ENCODE peak calls at places on chromosomes 5 and 9, in five cellular contexts. Z is MG63; P is CD4-positive, CD25-positive, alpha-beta regulatory T cell; G is kidney epithelial cell; Y is heart left ventricle. W is an unnamed sample.

GRCh38 chr5:60334281-60334713 is 365.7 kb downstream of the DEPDC1B start:
- DNase-seq in Z (peak), G (peak), Y (no peak), P (no peak), W (peak)

GRCh38 chr5:146365618-146366017 is 27.0 kb downstream of the POU4F3 start:
- DNase-seq in G (no peak), Y (no peak), P (no peak), Z (no peak), W (no peak)

GRCh38 chr5:137566118-137566541 is 67.0 kb upstream of the SPOCK1 start:
- DNase-seq in P (no peak), Y (peak), Z (peak), G (peak), W (no peak)

GRCh38 chr5:39547548-39548154 is 122.9 kb upstream of the DAB2 start:
- DNase-seq in P (peak), G (no peak), Z (no peak), Y (peak), W (no peak)

GRCh38 chr9:6552033-6552737 is 93.3 kb downstream of the GLDC start:
- DNase-seq in Y (no peak), G (no peak), Z (peak), P (no peak), W (no peak)

GRCh38 chr5:117805058-117805457 is 1183.3 kb downstream of the DTWD2 start:
- DNase-seq in Y (no peak), Z (no peak), G (no peak), P (no peak), W (no peak)

GRCh38 chr5:164051745-164052144 is 546.3 kb downstream of the MAT2B start:
- DNase-seq in P (no peak), Z (no peak), G (no peak), Y (no peak), W (no peak)

GRCh38 chr5:30894811-30895210 is 298.7 kb upstream of the CDH6 start:
- DNase-seq in P (no peak), Z (peak), G (peak), Y (no peak), W (no peak)

GRCh38 chr9:36470891-36471290 is 70.8 kb upstream of the RNF38 start:
- DNase-seq in Z (peak), P (peak), Y (peak), G (peak), W (no peak)

GRCh38 chr9:133528887-133529262 is 4.1 kb upstream of the MYMK start:
- DNase-seq in P (no peak), Z (no peak), G (no peak), Y (no peak), W (no peak)

GRCh38 chr5:97874491-97874890 is 691.4 kb upstream of the RIOK2 start:
- DNase-seq in Y (no peak), P (no peak), G (no peak), Z (no peak), W (no peak)

GRCh38 chr5:149886697-149887470 is 57.7 kb downstream of the PDE6A start:
- DNase-seq in P (no peak), Y (no peak), G (no peak), Z (no peak), W (no peak)

GRCh38 chr5:18314192-18314778 is 680.0 kb downstream of the TAF11L14 start:
- DNase-seq in Z (no peak), P (no peak), Y (no peak), G (no peak), W (no peak)

GRCh38 chr9:137454145-137454505 is 5.0 kb downstream of the NSMF start:
- DNase-seq in Y (peak), Z (no peak), P (peak), G (no peak), W (no peak)

GRCh38 chr9:113581865-113582697 is 118.6 kb downstream of the RGS3 start:
- DNase-seq in Z (peak), Y (peak), G (no peak), P (peak), W (no peak)
- H3K4me3 ChIP-seq in Z (no peak), Y (peak), G (no peak), P (peak), W (no peak)

GRCh38 chr5:61402970-61403369 is 70.9 kb downstream of the ZSWIM6 start:
- DNase-seq in Z (no peak), G (no peak), Y (no peak), P (no peak), W (no peak)

GRCh38 chr5:61412344-61412743 is 80.3 kb downstream of the ZSWIM6 start:
- DNase-seq in G (no peak), Y (no peak), Z (no peak), P (no peak), W (no peak)

GRCh38 chr5:61409568-61409967 is 77.5 kb downstream of the ZSWIM6 start:
- DNase-seq in Y (no peak), Z (peak), P (no peak), G (peak), W (peak)

GRCh38 chr5:61407706-61408105 is 75.6 kb downstream of the ZSWIM6 start:
- DNase-seq in Z (no peak), Y (no peak), P (no peak), G (no peak), W (no peak)

GRCh38 chr5:61408476-61409168 is 76.6 kb downstream of the ZSWIM6 start:
- DNase-seq in Z (peak), Y (peak), P (peak), G (peak), W (peak)
- H3K4me3 ChIP-seq in Z (peak), Y (peak), P (peak), G (peak), W (no peak)

GRCh38 chr5:74232281-74232680 is 408.2 kb downstream of the ENC1 start:
- DNase-seq in P (no peak), G (peak), Z (peak), Y (no peak), W (peak)
- H3K4me3 ChIP-seq in P (no peak), G (no peak), Z (no peak), Y (no peak), W (no peak)

GRCh38 chr5:64690417-64691151 is at the start of gene SHISAL2B:
- DNase-seq in Y (no peak), Z (peak), P (no peak), G (no peak), W (no peak)
- H3K4me3 ChIP-seq in Y (peak), Z (peak), P (no peak), G (peak), W (no peak)

DNA sequence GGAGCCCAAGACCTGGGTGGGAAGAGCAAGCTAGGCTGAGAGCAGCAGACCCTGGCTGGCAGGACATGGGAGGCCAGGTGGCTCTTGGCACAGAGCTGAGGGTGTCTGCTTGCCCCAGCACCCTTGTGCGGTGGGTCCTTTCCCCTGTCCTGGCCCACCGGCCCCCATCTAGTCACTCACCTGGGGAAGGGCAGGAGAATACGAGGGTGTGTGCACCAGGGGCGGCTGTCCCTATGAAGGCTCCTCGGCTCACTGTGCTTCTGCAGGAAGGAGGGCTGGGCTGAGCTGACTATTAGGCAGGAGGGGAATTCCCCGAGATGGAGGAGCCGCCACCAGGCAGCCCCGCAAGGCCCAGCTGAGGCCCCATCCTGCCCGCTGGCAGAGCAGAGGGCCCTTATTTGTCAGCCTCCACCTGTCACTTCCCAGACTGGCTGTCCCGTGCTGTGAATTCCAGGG is 6.1 kb upstream of the TNIP1 start:
- DNase-seq in Z (no peak), Y (no peak), G (no peak), P (peak), W (no peak)
- H3K4me3 ChIP-seq in Z (no peak), Y (no peak), G (peak), P (peak), W (peak)

GRCh38 chr5:77492653-77493000 is 511 bp upstream of the WDR41 start:
- DNase-seq in G (no peak), P (no peak), Y (no peak), Z (no peak), W (no peak)
- H3K4me3 ChIP-seq in G (peak), P (peak), Y (peak), Z (peak), W (peak)

GRCh38 chr5:139659673-139660072 is 11.5 kb downstream of the CXXC5 start:
- DNase-seq in P (no peak), Z (peak), G (no peak), Y (no peak), W (no peak)
- H3K4me3 ChIP-seq in P (no peak), Z (peak), G (peak), Y (peak), W (no peak)

GRCh38 chr5:55230086-55230629 is 3.0 kb upstream of the MCIDAS start:
- DNase-seq in P (no peak), G (no peak), Z (no peak), Y (no peak), W (no peak)

GRCh38 chr5:55225346-55225745 is 1.8 kb downstream of the MCIDAS start:
- DNase-seq in P (no peak), G (no peak), Z (no peak), Y (no peak), W (no peak)

GRCh38 chr5:55226934-55227737 is at the start of gene MCIDAS:
- DNase-seq in Z (peak), P (no peak), G (no peak), Y (no peak), W (no peak)

GRCh38 chr5:55226027-55226933 is 835 bp downstream of the MCIDAS start:
- DNase-seq in Y (no peak), P (no peak), Z (peak), G (no peak), W (peak)

GRCh38 chr5:55227738-55228430 is 769 bp upstream of the MCIDAS start:
- DNase-seq in Z (no peak), G (no peak), P (no peak), Y (no peak), W (no peak)
- H3K4me3 ChIP-seq in Z (peak), G (peak), P (no peak), Y (peak), W (peak)

DNA sequence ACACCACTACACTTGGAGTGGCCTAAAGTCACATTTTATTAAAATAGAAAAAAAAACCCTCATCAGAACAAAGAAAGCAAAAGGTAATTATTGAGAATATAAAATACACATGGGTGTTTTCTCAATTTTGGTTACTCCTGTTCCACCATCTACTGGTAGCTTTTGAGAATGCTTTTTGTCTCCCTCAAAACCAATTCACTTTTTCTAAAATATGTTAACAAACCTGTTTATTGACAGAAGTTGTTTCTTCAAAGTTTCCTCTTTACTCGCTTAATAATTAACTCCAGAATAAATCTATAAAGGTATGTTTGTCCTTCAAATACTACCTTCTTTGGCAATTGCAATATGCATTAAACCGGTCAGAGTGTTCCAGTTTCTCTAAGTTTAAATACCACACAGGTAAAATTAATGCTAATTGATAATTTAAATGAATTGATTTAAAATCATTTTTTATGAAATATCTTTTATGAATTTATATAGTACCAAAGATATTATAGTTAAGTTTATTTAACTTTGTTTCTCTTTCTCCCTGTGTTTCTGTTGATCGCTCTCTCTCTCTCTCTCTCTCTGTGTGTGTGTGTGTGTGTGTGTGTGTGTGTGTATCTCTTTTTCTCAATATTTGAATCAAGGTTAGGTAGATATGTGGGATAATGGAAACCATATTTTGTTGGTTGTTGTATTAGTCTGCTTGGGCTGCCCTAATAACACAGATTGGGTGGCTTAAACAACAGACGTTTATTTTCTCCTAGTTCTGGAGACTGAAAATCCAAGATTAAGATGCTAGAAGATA is 487.4 kb downstream of the PRDM9 start:
- DNase-seq in Y (no peak), P (no peak), G (no peak), Z (no peak), W (no peak)
- H3K4me3 ChIP-seq in Y (no peak), P (no peak), G (no peak), Z (no peak), W (no peak)

DNA sequence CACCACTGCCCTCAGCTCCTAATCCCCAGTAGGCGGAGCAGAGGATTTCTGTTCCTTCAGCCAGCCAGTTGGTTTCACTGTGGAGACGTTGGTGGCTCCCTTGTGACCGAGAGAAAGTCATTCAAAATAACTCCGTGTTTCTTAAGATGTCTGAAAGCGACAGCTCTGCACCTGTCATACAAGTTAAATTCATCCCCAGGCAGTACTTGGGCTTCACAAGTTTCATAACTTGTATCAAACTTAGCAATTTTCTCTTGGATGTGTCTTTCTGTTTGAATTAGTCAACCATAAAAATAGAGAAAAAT is 410 bp upstream of the CDKN2B start:
- DNase-seq in Y (no peak), Z (no peak), G (no peak), P (no peak), W (no peak)
- H3K4me3 ChIP-seq in Y (peak), Z (no peak), G (peak), P (peak), W (peak)